ENCODE peak calls at places on chromosomes 3 and 15, in eight cellular contexts. O, Y, L, I, Z, F, T and Q are unnamed samples.

GRCh38 chr3:156860873-156861272 is 34.7 kb downstream of the LEKR1 start:
- DNase-seq in O (no peak), Y (no peak), L (no peak), I (no peak), Z (no peak), F (no peak), T (no peak), Q (no peak)

GRCh38 chr3:64740232-64740631 is 52.4 kb upstream of the ADAMTS9 start:
- DNase-seq in O (no peak), Y (peak; percentile 69), L (no peak), I (no peak), Z (peak; percentile 42), F (no peak), T (no peak), Q (no peak)

GRCh38 chr15:57323299-57323805 is 53.0 kb upstream of the CGNL1 start:
- DNase-seq in O (no peak), Y (no peak), L (no peak), I (no peak), Z (no peak), F (no peak), T (no peak), Q (no peak)

GRCh38 chr15:81777546-81777945 is 268.3 kb downstream of the MEX3B start:
- DNase-seq in O (no peak), Y (no peak), L (no peak), I (no peak), Z (no peak), F (no peak), T (no peak), Q (no peak)

GRCh38 chr3:129126726-129127280 is 5.2 kb upstream of the RAB43 start:
- DNase-seq in O (no peak), Y (no peak), L (no peak), I (no peak), Z (no peak), F (no peak), T (no peak), Q (no peak)

GRCh38 chr3:73294532-73294931 is 233.1 kb downstream of the EBLN2 start:
- DNase-seq in O (no peak), Y (no peak), L (no peak), I (no peak), Z (no peak), F (no peak), T (no peak), Q (no peak)

GRCh38 chr3:39361252-39361927 is 21.8 kb upstream of the SLC25A38 start:
- DNase-seq in O (no peak), Y (no peak), L (no peak), I (no peak), Z (no peak), F (no peak), T (no peak), Q (no peak)

GRCh38 chr15:91534235-91534634 is 319.3 kb upstream of the SLCO3A1 start:
- DNase-seq in O (no peak), Y (no peak), L (no peak), I (no peak), Z (no peak), F (peak; percentile 34), T (no peak), Q (no peak)

GRCh38 chr15:96088592-96088991 is 241.9 kb upstream of the NR2F2 start:
- DNase-seq in O (no peak), Y (no peak), L (no peak), I (no peak), Z (no peak), F (no peak), T (no peak), Q (no peak)

GRCh38 chr15:67137951-67138935 is 72.8 kb downstream of the SMAD3 start:
- DNase-seq in O (no peak), Y (no peak), L (peak; percentile 56), I (no peak), Z (no peak), F (no peak), T (no peak), Q (no peak)

GRCh38 chr15:59048897-59049296 is 56.0 kb upstream of the CCNB2 start:
- DNase-seq in O (no peak), Y (no peak), L (no peak), I (no peak), Z (no peak), F (no peak), T (no peak), Q (no peak)

GRCh38 chr3:63872135-63872924 is 8.7 kb downstream of the ATXN7 start:
- DNase-seq in O (no peak), Y (peak; percentile 88), L (no peak), I (no peak), Z (peak; percentile 85), F (no peak), T (no peak), Q (peak; percentile 22)

GRCh38 chr15:67149068-67149841 is 83.9 kb downstream of the SMAD3 start:
- DNase-seq in O (no peak), Y (no peak), L (peak; percentile 27), I (no peak), Z (peak; percentile 57), F (no peak), T (no peak), Q (no peak)

GRCh38 chr3:183975981-183976662 is 41.6 kb downstream of the ABCC5 start:
- DNase-seq in O (no peak), Y (peak; percentile 52), L (no peak), I (no peak), Z (peak; percentile 58), F (no peak), T (no peak), Q (no peak)

GRCh38 chr3:189038773-189039720 is 132.7 kb upstream of the TPRG1 start:
- DNase-seq in O (no peak), Y (no peak), L (no peak), I (no peak), Z (no peak), F (no peak), T (no peak), Q (no peak)